ENCODE peak calls at places on chromosome 17, in five cellular contexts. One of them, this sample, is unnamed.

GRCh38 chr17:15157051-15157450 is 108.1 kb downstream of the PMP22 start:
- DNase-seq in SK-N-SH: no peak
- DNase-seq in HepG2: no peak
- DNase-seq in GM12878: no peak
- DNase-seq in H1: no peak
- DNase-seq in this sample: no peak

GRCh38 chr17:66930933-66931332 is 33.6 kb upstream of the CACNG4 start:
- DNase-seq in H1: peak
- DNase-seq in HepG2: peak
- DNase-seq in GM12878: no peak
- DNase-seq in SK-N-SH: no peak
- DNase-seq in this sample: no peak

GRCh38 chr17:43720311-43721060 is 38.1 kb downstream of the SOST start:
- DNase-seq in GM12878: no peak
- DNase-seq in SK-N-SH: peak
- DNase-seq in H1: peak
- DNase-seq in HepG2: peak
- DNase-seq in this sample: no peak

GRCh38 chr17:61000911-61001310 is 323.3 kb downstream of the BCAS3 start:
- DNase-seq in SK-N-SH: no peak
- DNase-seq in GM12878: no peak
- DNase-seq in H1: no peak
- DNase-seq in HepG2: peak
- DNase-seq in this sample: no peak

GRCh38 chr17:38896373-38896954 is 26.6 kb downstream of the LASP1 start:
- DNase-seq in SK-N-SH: no peak
- DNase-seq in H1: no peak
- DNase-seq in GM12878: no peak
- DNase-seq in HepG2: no peak
- DNase-seq in this sample: no peak

GRCh38 chr17:4988168-4988567 is 693 bp upstream of the CAMTA2 start:
- DNase-seq in GM12878: no peak
- DNase-seq in SK-N-SH: no peak
- DNase-seq in HepG2: no peak
- DNase-seq in H1: no peak
- DNase-seq in this sample: no peak

GRCh38 chr17:69551212-69552010 is 136.9 kb downstream of the MAP2K6 start:
- DNase-seq in SK-N-SH: no peak
- DNase-seq in H1: no peak
- DNase-seq in HepG2: no peak
- DNase-seq in GM12878: no peak
- DNase-seq in this sample: no peak

GRCh38 chr17:40460585-40460975 is 17.3 kb downstream of the IGFBP4 start:
- DNase-seq in GM12878: no peak
- DNase-seq in H1: no peak
- DNase-seq in SK-N-SH: peak
- DNase-seq in HepG2: no peak
- DNase-seq in this sample: no peak

GRCh38 chr17:35312790-35313711 is 60.4 kb downstream of the SLFN11 start:
- DNase-seq in HepG2: peak
- DNase-seq in H1: peak
- DNase-seq in SK-N-SH: peak
- DNase-seq in GM12878: peak
- DNase-seq in this sample: peak

GRCh38 chr17:6455321-6455705 is 11.1 kb downstream of the PIMREG start:
- DNase-seq in HepG2: no peak
- DNase-seq in GM12878: no peak
- DNase-seq in SK-N-SH: peak
- DNase-seq in H1: peak
- DNase-seq in this sample: no peak

GRCh38 chr17:17591408-17592265 is at the start of gene PEMT:
- DNase-seq in HepG2: peak
- DNase-seq in GM12878: peak
- DNase-seq in H1: peak
- DNase-seq in SK-N-SH: peak
- DNase-seq in this sample: peak

GRCh38 chr17:29157310-29157709 is 22.9 kb downstream of the MYO18A start:
- DNase-seq in GM12878: no peak
- DNase-seq in H1: no peak
- DNase-seq in SK-N-SH: no peak
- DNase-seq in HepG2: no peak
- DNase-seq in this sample: no peak

GRCh38 chr17:45299311-45299710 is 17.5 kb downstream of the MAP3K14 start:
- DNase-seq in SK-N-SH: peak
- DNase-seq in GM12878: no peak
- DNase-seq in HepG2: no peak
- DNase-seq in H1: no peak
- DNase-seq in this sample: no peak

GRCh38 chr17:32349503-32349853 is 479 bp upstream of the ZNF207 start:
- DNase-seq in GM12878: no peak
- DNase-seq in H1: no peak
- DNase-seq in HepG2: no peak
- DNase-seq in SK-N-SH: peak
- DNase-seq in this sample: no peak

GRCh38 chr17:57288034-57288752 is 31.9 kb downstream of the MSI2 start:
- DNase-seq in GM12878: no peak
- DNase-seq in H1: no peak
- DNase-seq in SK-N-SH: no peak
- DNase-seq in HepG2: no peak
- DNase-seq in this sample: no peak

GRCh38 chr17:51805765-51806164 is 352.7 kb downstream of the CA10 start:
- DNase-seq in GM12878: no peak
- DNase-seq in HepG2: no peak
- DNase-seq in H1: no peak
- DNase-seq in SK-N-SH: no peak
- DNase-seq in this sample: no peak

GRCh38 chr17:46977348-46977747 is 1.7 kb downstream of the RPRML start:
- DNase-seq in GM12878: no peak
- DNase-seq in H1: peak
- DNase-seq in HepG2: peak
- DNase-seq in SK-N-SH: peak
- DNase-seq in this sample: no peak

GRCh38 chr17:34579979-34580684 is 750 bp downstream of the TMEM132E start:
- DNase-seq in GM12878: no peak
- DNase-seq in HepG2: no peak
- DNase-seq in H1: peak
- DNase-seq in SK-N-SH: peak
- DNase-seq in this sample: no peak

GRCh38 chr17:14737984-14738651 is 437.2 kb downstream of the HS3ST3B1 start:
- DNase-seq in HepG2: peak
- DNase-seq in SK-N-SH: no peak
- DNase-seq in H1: no peak
- DNase-seq in GM12878: no peak
- DNase-seq in this sample: peak

GRCh38 chr17:33968350-33969044 is 286.6 kb upstream of the CCL2 start:
- DNase-seq in HepG2: no peak
- DNase-seq in H1: no peak
- DNase-seq in GM12878: peak
- DNase-seq in SK-N-SH: no peak
- DNase-seq in this sample: no peak

GRCh38 chr17:80790021-80790765 is 201.4 kb upstream of the CHMP6 start:
- DNase-seq in H1: no peak
- DNase-seq in GM12878: peak
- DNase-seq in SK-N-SH: no peak
- DNase-seq in HepG2: no peak
- DNase-seq in this sample: no peak

GRCh38 chr17:60169921-60170817 is 20.4 kb downstream of the CA4 start:
- DNase-seq in H1: no peak
- DNase-seq in SK-N-SH: no peak
- DNase-seq in HepG2: peak
- DNase-seq in GM12878: no peak
- DNase-seq in this sample: no peak

GRCh38 chr17:35965272-35965671 is 16.0 kb downstream of the CCL16 start:
- DNase-seq in HepG2: no peak
- DNase-seq in GM12878: no peak
- DNase-seq in H1: no peak
- DNase-seq in SK-N-SH: no peak
- DNase-seq in this sample: no peak

GRCh38 chr17:6755281-6755680 is 565 bp upstream of the XAF1 start:
- DNase-seq in HepG2: no peak
- DNase-seq in GM12878: no peak
- DNase-seq in H1: no peak
- DNase-seq in SK-N-SH: peak
- DNase-seq in this sample: no peak

GRCh38 chr17:45851022-45851421 is 6.3 kb downstream of the SPPL2C start:
- DNase-seq in GM12878: no peak
- DNase-seq in SK-N-SH: no peak
- DNase-seq in H1: no peak
- DNase-seq in HepG2: no peak
- DNase-seq in this sample: no peak

GRCh38 chr17:81420769-81421462 is 25.7 kb downstream of the BAHCC1 start:
- DNase-seq in H1: no peak
- DNase-seq in SK-N-SH: no peak
- DNase-seq in GM12878: no peak
- DNase-seq in HepG2: no peak
- DNase-seq in this sample: no peak

GRCh38 chr17:16464001-16464640 is 27.9 kb downstream of the LRRC75A start:
- DNase-seq in HepG2: no peak
- DNase-seq in H1: no peak
- DNase-seq in SK-N-SH: peak
- DNase-seq in GM12878: no peak
- DNase-seq in this sample: no peak

GRCh38 chr17:68431661-68432071 is 25.6 kb downstream of the WIPI1 start:
- DNase-seq in HepG2: peak
- DNase-seq in H1: peak
- DNase-seq in GM12878: no peak
- DNase-seq in SK-N-SH: peak
- DNase-seq in this sample: no peak

GRCh38 chr17:3956983-3957382 is 7.3 kb downstream of the ATP2A3 start:
- DNase-seq in GM12878: no peak
- DNase-seq in H1: no peak
- DNase-seq in HepG2: no peak
- DNase-seq in SK-N-SH: no peak
- DNase-seq in this sample: no peak

GRCh38 chr17:3954921-3955320 is 9.3 kb downstream of the ATP2A3 start:
- DNase-seq in H1: no peak
- DNase-seq in SK-N-SH: peak
- DNase-seq in GM12878: no peak
- DNase-seq in HepG2: no peak
- DNase-seq in this sample: no peak

GRCh38 chr17:3957735-3958134 is 6.5 kb downstream of the ATP2A3 start:
- DNase-seq in HepG2: no peak
- DNase-seq in SK-N-SH: peak
- DNase-seq in H1: no peak
- DNase-seq in GM12878: no peak
- DNase-seq in this sample: no peak

GRCh38 chr17:3955373-3955978 is 8.8 kb downstream of the ATP2A3 start:
- DNase-seq in GM12878: no peak
- DNase-seq in SK-N-SH: peak
- DNase-seq in H1: no peak
- DNase-seq in HepG2: no peak
- DNase-seq in this sample: no peak

GRCh38 chr17:3956558-3956957 is 7.7 kb downstream of the ATP2A3 start:
- DNase-seq in H1: no peak
- DNase-seq in HepG2: no peak
- DNase-seq in GM12878: no peak
- DNase-seq in SK-N-SH: no peak
- DNase-seq in this sample: no peak
- TF ChIP-seq SIN3A in H1: no peak
- TF ChIP-seq SIN3A in HepG2: no peak
- TF ChIP-seq SIN3A in GM12878: no peak
- TF ChIP-seq SIN3A in SK-N-SH: no peak
- TF ChIP-seq SIN3A in this sample: no peak

DNA sequence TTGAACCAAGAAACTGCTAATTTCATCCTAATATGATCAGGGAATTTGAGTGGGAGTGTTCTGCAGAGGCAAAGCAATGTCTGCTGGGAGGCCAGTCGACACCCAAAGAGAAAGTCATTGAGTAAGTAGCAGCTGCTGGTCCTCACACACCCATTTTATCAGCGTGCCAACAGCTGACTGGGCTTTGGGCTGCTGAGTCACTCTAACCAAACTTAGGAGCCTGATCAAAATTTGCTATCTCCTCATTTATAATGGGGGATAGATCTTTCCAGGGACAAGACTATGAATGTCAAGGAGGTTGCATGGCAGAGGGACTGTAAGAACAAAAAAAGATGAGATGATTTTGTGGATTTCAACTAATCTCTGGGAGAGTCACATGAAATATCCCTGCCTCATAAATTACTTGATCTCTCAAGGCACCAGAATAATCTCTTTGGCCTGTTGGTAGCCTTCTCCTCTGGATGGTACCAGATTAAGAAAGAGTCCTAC is 32.9 kb downstream of the CPSF4L start:
- DNase-seq in GM12878: no peak
- DNase-seq in HepG2: peak
- DNase-seq in H1: no peak
- DNase-seq in SK-N-SH: no peak
- DNase-seq in this sample: no peak
- TF ChIP-seq SIN3A in GM12878: peak
- TF ChIP-seq SIN3A in HepG2: peak
- TF ChIP-seq SIN3A in H1: peak
- TF ChIP-seq SIN3A in SK-N-SH: peak
- TF ChIP-seq SIN3A in this sample: no peak

DNA sequence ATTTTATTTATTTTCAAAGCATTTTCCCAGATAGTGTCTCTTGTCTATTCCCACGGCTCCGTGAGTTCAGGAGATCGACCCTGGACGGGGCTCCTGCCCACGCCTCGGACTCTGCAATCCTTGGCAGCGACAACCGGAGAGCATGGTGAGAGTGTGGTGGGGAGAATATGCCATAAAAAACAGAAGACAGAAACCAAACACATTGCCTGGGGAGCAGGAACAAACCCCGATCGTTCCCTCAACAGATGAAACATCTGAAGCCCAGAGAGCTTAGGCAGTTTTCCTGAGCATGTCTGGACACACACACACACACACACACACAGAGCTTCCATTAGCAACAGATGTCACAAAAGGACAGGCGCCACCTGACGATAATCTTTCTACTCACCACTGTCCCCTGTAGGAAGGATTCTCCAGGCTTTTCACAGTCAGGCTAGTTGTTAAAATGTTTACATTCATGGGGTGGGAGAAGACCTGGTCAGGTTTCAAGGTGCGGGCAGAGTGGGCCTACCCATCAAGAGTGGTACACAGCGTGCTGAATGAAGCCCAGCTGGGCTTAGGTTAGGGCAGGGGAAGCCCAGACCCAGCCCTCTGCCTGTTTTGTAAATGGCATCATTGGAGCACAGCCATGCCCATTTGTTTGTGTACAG is 230.4 kb upstream of the TNRC6C start:
- DNase-seq in SK-N-SH: peak
- DNase-seq in H1: peak
- DNase-seq in HepG2: peak
- DNase-seq in GM12878: no peak
- DNase-seq in this sample: no peak
- TF ChIP-seq SIN3A in SK-N-SH: no peak
- TF ChIP-seq SIN3A in H1: no peak
- TF ChIP-seq SIN3A in HepG2: no peak
- TF ChIP-seq SIN3A in GM12878: no peak
- TF ChIP-seq SIN3A in this sample: no peak

DNA sequence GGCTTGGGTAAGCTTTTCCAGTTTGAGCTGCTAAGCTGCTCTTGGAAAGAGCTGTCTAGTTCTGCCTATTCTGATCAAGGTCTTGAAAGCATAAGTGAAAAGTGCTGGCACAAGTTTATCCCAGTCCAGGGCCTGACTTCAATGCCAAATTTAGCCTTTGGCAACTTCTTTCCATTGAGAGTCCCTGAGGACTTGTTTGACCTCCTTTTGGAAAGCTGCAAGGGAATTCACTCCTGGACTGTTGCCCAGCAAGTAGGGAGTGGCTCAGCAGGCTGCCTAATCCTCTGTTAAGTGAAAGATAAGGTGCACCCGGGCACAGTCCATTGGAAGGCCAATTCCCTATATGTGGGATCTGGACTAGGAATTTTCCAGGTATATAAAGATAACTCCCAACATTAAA is 16.0 kb upstream of the TANC2 start:
- DNase-seq in SK-N-SH: no peak
- DNase-seq in GM12878: no peak
- DNase-seq in H1: no peak
- DNase-seq in HepG2: no peak
- DNase-seq in this sample: no peak
- TF ChIP-seq SIN3A in SK-N-SH: no peak
- TF ChIP-seq SIN3A in GM12878: no peak
- TF ChIP-seq SIN3A in H1: no peak
- TF ChIP-seq SIN3A in HepG2: no peak
- TF ChIP-seq SIN3A in this sample: no peak

This sample was measured in Panc1.